ENCODE peak calls at places on chromosomes 6 and 20, in eight cellular contexts. One of them, this sample, is unnamed.

GRCh38 chr6:144066745-144067484 is 28.5 kb downstream of the SF3B5 start:
- DNase-seq in GM23338: no peak
- DNase-seq in right cardiac atrium: no peak
- DNase-seq in SJCRH30: no peak
- DNase-seq in CD8-positive, alpha-beta memory T cell: no peak
- DNase-seq in adrenal gland: no peak
- DNase-seq in AG04450: no peak
- DNase-seq in stomach: no peak
- DNase-seq in this sample: no peak

GRCh38 chr20:22532598-22532997 is 51.8 kb downstream of the FOXA2 start:
- DNase-seq in CD8-positive, alpha-beta memory T cell: no peak
- DNase-seq in adrenal gland: no peak
- DNase-seq in SJCRH30: no peak
- DNase-seq in GM23338: no peak
- DNase-seq in right cardiac atrium: no peak
- DNase-seq in stomach: no peak
- DNase-seq in AG04450: no peak
- DNase-seq in this sample: no peak

GRCh38 chr6:168035098-168035660 is 37.7 kb downstream of the KIF25 start:
- DNase-seq in SJCRH30: peak
- DNase-seq in GM23338: peak
- DNase-seq in right cardiac atrium: peak
- DNase-seq in stomach: peak
- DNase-seq in CD8-positive, alpha-beta memory T cell: no peak
- DNase-seq in AG04450: peak
- DNase-seq in adrenal gland: peak
- DNase-seq in this sample: no peak

GRCh38 chr6:166058064-166058739 is 109.4 kb downstream of the TBXT start:
- DNase-seq in AG04450: peak
- DNase-seq in stomach: no peak
- DNase-seq in adrenal gland: peak
- DNase-seq in SJCRH30: no peak
- DNase-seq in CD8-positive, alpha-beta memory T cell: no peak
- DNase-seq in right cardiac atrium: peak
- DNase-seq in GM23338: no peak
- DNase-seq in this sample: no peak

GRCh38 chr6:170175644-170176620 is 114.9 kb downstream of the DLL1 start:
- DNase-seq in GM23338: no peak
- DNase-seq in stomach: no peak
- DNase-seq in SJCRH30: peak
- DNase-seq in adrenal gland: peak
- DNase-seq in AG04450: no peak
- DNase-seq in CD8-positive, alpha-beta memory T cell: no peak
- DNase-seq in right cardiac atrium: peak
- DNase-seq in this sample: no peak

GRCh38 chr6:43391448-43392031 is 22.1 kb upstream of the ZNF318 start:
- DNase-seq in stomach: no peak
- DNase-seq in AG04450: no peak
- DNase-seq in SJCRH30: no peak
- DNase-seq in right cardiac atrium: no peak
- DNase-seq in adrenal gland: no peak
- DNase-seq in GM23338: no peak
- DNase-seq in CD8-positive, alpha-beta memory T cell: peak
- DNase-seq in this sample: no peak

GRCh38 chr6:149951096-149951495 is 9.3 kb downstream of the ULBP2 start:
- DNase-seq in GM23338: no peak
- DNase-seq in adrenal gland: no peak
- DNase-seq in AG04450: no peak
- DNase-seq in stomach: no peak
- DNase-seq in CD8-positive, alpha-beta memory T cell: no peak
- DNase-seq in right cardiac atrium: no peak
- DNase-seq in SJCRH30: no peak
- DNase-seq in this sample: no peak

GRCh38 chr6:152368761-152369624 is 268.2 kb downstream of the SYNE1 start:
- DNase-seq in stomach: peak
- DNase-seq in adrenal gland: peak
- DNase-seq in CD8-positive, alpha-beta memory T cell: no peak
- DNase-seq in AG04450: no peak
- DNase-seq in SJCRH30: peak
- DNase-seq in GM23338: no peak
- DNase-seq in right cardiac atrium: peak
- DNase-seq in this sample: no peak

GRCh38 chr6:10655508-10656055 is 38.8 kb downstream of the C6orf52 start:
- DNase-seq in right cardiac atrium: no peak
- DNase-seq in CD8-positive, alpha-beta memory T cell: no peak
- DNase-seq in SJCRH30: no peak
- DNase-seq in AG04450: no peak
- DNase-seq in GM23338: no peak
- DNase-seq in stomach: no peak
- DNase-seq in adrenal gland: no peak
- DNase-seq in this sample: no peak

GRCh38 chr6:169216830-169217229 is 36.8 kb downstream of the THBS2 start:
- DNase-seq in AG04450: no peak
- DNase-seq in CD8-positive, alpha-beta memory T cell: no peak
- DNase-seq in stomach: no peak
- DNase-seq in GM23338: no peak
- DNase-seq in SJCRH30: no peak
- DNase-seq in adrenal gland: no peak
- DNase-seq in right cardiac atrium: no peak
- DNase-seq in this sample: no peak

GRCh38 chr6:44037847-44038542 is 89.3 kb downstream of the MRPL14 start:
- DNase-seq in CD8-positive, alpha-beta memory T cell: no peak
- DNase-seq in right cardiac atrium: no peak
- DNase-seq in AG04450: no peak
- DNase-seq in adrenal gland: no peak
- DNase-seq in GM23338: no peak
- DNase-seq in stomach: no peak
- DNase-seq in SJCRH30: no peak
- DNase-seq in this sample: no peak

GRCh38 chr6:111605100-111605748 is 454 bp downstream of the TRAF3IP2 start:
- DNase-seq in adrenal gland: peak
- DNase-seq in CD8-positive, alpha-beta memory T cell: peak
- DNase-seq in AG04450: no peak
- DNase-seq in stomach: peak
- DNase-seq in GM23338: peak
- DNase-seq in right cardiac atrium: peak
- DNase-seq in SJCRH30: peak
- DNase-seq in this sample: no peak

GRCh38 chr6:129523814-129524213 is 186.2 kb downstream of the ARHGAP18 start:
- DNase-seq in right cardiac atrium: no peak
- DNase-seq in AG04450: no peak
- DNase-seq in adrenal gland: no peak
- DNase-seq in CD8-positive, alpha-beta memory T cell: no peak
- DNase-seq in GM23338: no peak
- DNase-seq in SJCRH30: no peak
- DNase-seq in stomach: no peak
- DNase-seq in this sample: no peak

GRCh38 chr6:31122803-31123706 is 2.8 kb upstream of the CDSN start:
- DNase-seq in adrenal gland: peak
- DNase-seq in AG04450: peak
- DNase-seq in SJCRH30: peak
- DNase-seq in stomach: peak
- DNase-seq in CD8-positive, alpha-beta memory T cell: no peak
- DNase-seq in GM23338: no peak
- DNase-seq in right cardiac atrium: peak
- DNase-seq in this sample: peak

GRCh38 chr6:87274660-87275273 is 47.6 kb upstream of the SMIM8 start:
- DNase-seq in SJCRH30: no peak
- DNase-seq in AG04450: peak
- DNase-seq in GM23338: no peak
- DNase-seq in stomach: no peak
- DNase-seq in adrenal gland: no peak
- DNase-seq in right cardiac atrium: peak
- DNase-seq in CD8-positive, alpha-beta memory T cell: no peak
- DNase-seq in this sample: no peak

GRCh38 chr6:116948535-116949304 is 71.7 kb downstream of the RFX6 start:
- DNase-seq in SJCRH30: no peak
- DNase-seq in adrenal gland: no peak
- DNase-seq in CD8-positive, alpha-beta memory T cell: no peak
- DNase-seq in GM23338: no peak
- DNase-seq in stomach: no peak
- DNase-seq in right cardiac atrium: no peak
- DNase-seq in AG04450: no peak
- DNase-seq in this sample: no peak

GRCh38 chr6:37481793-37482192 is 17.9 kb downstream of the CCDC167 start:
- DNase-seq in CD8-positive, alpha-beta memory T cell: no peak
- DNase-seq in adrenal gland: no peak
- DNase-seq in GM23338: no peak
- DNase-seq in right cardiac atrium: no peak
- DNase-seq in SJCRH30: no peak
- DNase-seq in AG04450: no peak
- DNase-seq in stomach: no peak
- DNase-seq in this sample: no peak

DNA sequence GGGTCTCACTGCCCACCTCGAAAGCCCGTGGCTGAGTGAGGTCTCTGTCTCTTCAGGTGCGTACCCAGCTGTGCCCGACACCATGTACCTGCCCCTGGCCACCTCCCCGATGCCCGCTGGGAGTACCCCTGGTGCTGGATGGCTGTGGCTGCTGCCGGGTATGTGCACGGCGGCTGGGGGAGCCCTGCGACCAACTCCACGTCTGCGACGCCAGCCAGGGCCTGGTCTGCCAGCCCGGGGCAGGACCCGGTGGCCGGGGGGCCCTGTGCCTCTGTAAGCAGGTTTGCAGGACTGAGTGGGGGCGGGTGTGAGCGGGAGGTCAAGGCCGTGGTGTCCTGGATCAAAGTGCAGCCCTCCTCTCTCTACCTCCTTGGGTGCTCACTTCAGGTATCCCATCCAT is 4.7 kb downstream of the CCN5 start:
- DNase-seq in right cardiac atrium: peak
- DNase-seq in GM23338: no peak
- DNase-seq in stomach: no peak
- DNase-seq in CD8-positive, alpha-beta memory T cell: no peak
- DNase-seq in AG04450: no peak
- DNase-seq in SJCRH30: no peak
- DNase-seq in adrenal gland: no peak
- DNase-seq in this sample: no peak
- H3K27ac ChIP-seq in right cardiac atrium: peak
- H3K27ac ChIP-seq in GM23338: no peak
- H3K27ac ChIP-seq in stomach: peak
- H3K27ac ChIP-seq in CD8-positive, alpha-beta memory T cell: no peak
- H3K27ac ChIP-seq in AG04450: no peak
- H3K27ac ChIP-seq in SJCRH30: no peak
- H3K27ac ChIP-seq in adrenal gland: peak
- H3K27ac ChIP-seq in this sample: no peak

GRCh38 chr6:24856954-24857670 is 58.4 kb upstream of the ARMH2 start:
- DNase-seq in adrenal gland: no peak
- DNase-seq in CD8-positive, alpha-beta memory T cell: no peak
- DNase-seq in GM23338: no peak
- DNase-seq in SJCRH30: no peak
- DNase-seq in right cardiac atrium: no peak
- DNase-seq in AG04450: no peak
- DNase-seq in stomach: no peak
- DNase-seq in this sample: no peak
- H3K27ac ChIP-seq in adrenal gland: no peak
- H3K27ac ChIP-seq in CD8-positive, alpha-beta memory T cell: no peak
- H3K27ac ChIP-seq in GM23338: peak
- H3K27ac ChIP-seq in SJCRH30: no peak
- H3K27ac ChIP-seq in right cardiac atrium: no peak
- H3K27ac ChIP-seq in AG04450: no peak
- H3K27ac ChIP-seq in stomach: peak
- H3K27ac ChIP-seq in this sample: no peak

GRCh38 chr6:90087103-90087833 is 193.0 kb downstream of the GJA10 start:
- DNase-seq in stomach: no peak
- DNase-seq in adrenal gland: no peak
- DNase-seq in right cardiac atrium: no peak
- DNase-seq in SJCRH30: no peak
- DNase-seq in AG04450: no peak
- DNase-seq in GM23338: no peak
- DNase-seq in CD8-positive, alpha-beta memory T cell: no peak
- DNase-seq in this sample: peak

GRCh38 chr6:90090866-90091265 is 196.6 kb downstream of the GJA10 start:
- DNase-seq in GM23338: no peak
- DNase-seq in right cardiac atrium: no peak
- DNase-seq in AG04450: no peak
- DNase-seq in stomach: no peak
- DNase-seq in CD8-positive, alpha-beta memory T cell: no peak
- DNase-seq in SJCRH30: no peak
- DNase-seq in adrenal gland: no peak
- DNase-seq in this sample: no peak

GRCh38 chr6:90083891-90084290 is 189.6 kb downstream of the GJA10 start:
- DNase-seq in right cardiac atrium: no peak
- DNase-seq in AG04450: no peak
- DNase-seq in stomach: no peak
- DNase-seq in SJCRH30: no peak
- DNase-seq in CD8-positive, alpha-beta memory T cell: no peak
- DNase-seq in adrenal gland: no peak
- DNase-seq in GM23338: no peak
- DNase-seq in this sample: no peak

GRCh38 chr6:90086517-90086916 is 192.2 kb downstream of the GJA10 start:
- DNase-seq in GM23338: no peak
- DNase-seq in adrenal gland: no peak
- DNase-seq in CD8-positive, alpha-beta memory T cell: no peak
- DNase-seq in AG04450: no peak
- DNase-seq in stomach: no peak
- DNase-seq in right cardiac atrium: no peak
- DNase-seq in SJCRH30: no peak
- DNase-seq in this sample: peak

DNA sequence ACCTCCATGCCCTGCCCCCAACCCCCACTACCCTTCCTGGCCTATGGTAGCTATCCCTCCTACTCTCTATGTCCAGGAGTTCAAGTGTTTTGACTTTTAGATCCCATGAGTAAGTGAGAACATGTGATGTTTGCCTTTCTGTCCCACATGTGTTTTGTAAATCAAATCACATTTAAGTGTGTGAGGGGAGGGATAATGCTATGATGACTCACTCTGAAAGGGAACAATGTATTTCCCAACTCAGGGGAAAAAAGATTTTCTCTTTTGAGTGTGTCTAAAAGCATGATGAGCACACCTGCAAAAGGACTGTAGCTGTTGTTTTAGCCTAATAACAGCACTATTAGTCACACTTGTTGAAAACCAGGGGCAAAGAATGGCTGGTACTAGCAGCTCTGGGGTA is 193.7 kb downstream of the GJA10 start:
- DNase-seq in right cardiac atrium: no peak
- DNase-seq in adrenal gland: no peak
- DNase-seq in stomach: no peak
- DNase-seq in AG04450: peak
- DNase-seq in GM23338: no peak
- DNase-seq in CD8-positive, alpha-beta memory T cell: no peak
- DNase-seq in SJCRH30: no peak
- DNase-seq in this sample: peak
- H3K27ac ChIP-seq in right cardiac atrium: no peak
- H3K27ac ChIP-seq in adrenal gland: no peak
- H3K27ac ChIP-seq in stomach: no peak
- H3K27ac ChIP-seq in AG04450: peak
- H3K27ac ChIP-seq in GM23338: no peak
- H3K27ac ChIP-seq in CD8-positive, alpha-beta memory T cell: no peak
- H3K27ac ChIP-seq in SJCRH30: no peak
- H3K27ac ChIP-seq in this sample: peak

DNA sequence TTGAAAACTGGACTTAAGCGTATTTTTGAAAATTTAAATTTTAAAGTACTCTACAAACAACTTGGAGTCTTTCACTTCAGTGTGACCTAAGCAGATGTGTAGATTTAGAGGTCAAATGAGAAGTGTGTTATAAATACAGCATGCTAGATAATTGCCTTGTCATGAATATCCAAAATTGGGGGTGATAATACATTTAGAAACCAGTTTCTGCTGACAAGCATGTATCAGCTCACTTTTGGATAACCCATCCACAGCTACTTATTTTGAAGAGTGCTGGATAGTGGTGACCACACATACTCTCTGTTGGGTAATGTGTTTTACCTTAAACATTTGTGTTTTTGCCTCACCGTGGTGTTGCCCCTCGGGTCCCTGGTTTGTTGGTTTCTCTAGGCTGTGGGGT is 14.9 kb downstream of the RREB1 start:
- DNase-seq in SJCRH30: no peak
- DNase-seq in adrenal gland: no peak
- DNase-seq in CD8-positive, alpha-beta memory T cell: no peak
- DNase-seq in AG04450: no peak
- DNase-seq in GM23338: no peak
- DNase-seq in stomach: no peak
- DNase-seq in right cardiac atrium: no peak
- DNase-seq in this sample: no peak
- H3K27ac ChIP-seq in SJCRH30: no peak
- H3K27ac ChIP-seq in adrenal gland: no peak
- H3K27ac ChIP-seq in CD8-positive, alpha-beta memory T cell: no peak
- H3K27ac ChIP-seq in AG04450: no peak
- H3K27ac ChIP-seq in GM23338: no peak
- H3K27ac ChIP-seq in stomach: no peak
- H3K27ac ChIP-seq in right cardiac atrium: no peak
- H3K27ac ChIP-seq in this sample: no peak